ENCODE peak calls at places on chromosomes 3 and 15, in four cellular contexts. One of them, this sample, is unnamed.

GRCh38 chr3:14266361-14266760 is 87.7 kb downstream of the LSM3 start:
- DNase-seq in HuH-7: no peak
- DNase-seq in PC-3: no peak
- DNase-seq in activated T-cell treated with anti-CD3 and anti-CD28 coated beads for 1 hour: no peak
- DNase-seq in this sample: no peak

GRCh38 chr15:80942266-80942665 is 47.4 kb downstream of the MESD start:
- DNase-seq in HuH-7: no peak
- DNase-seq in PC-3: no peak
- DNase-seq in activated T-cell treated with anti-CD3 and anti-CD28 coated beads for 1 hour: no peak
- DNase-seq in this sample: no peak

GRCh38 chr15:56052389-56053045 is 59.1 kb upstream of the NEDD4 start:
- DNase-seq in HuH-7: no peak
- DNase-seq in PC-3: peak; percentile 67
- DNase-seq in activated T-cell treated with anti-CD3 and anti-CD28 coated beads for 1 hour: no peak
- DNase-seq in this sample: no peak

GRCh38 chr15:92907880-92908279 is 7.8 kb downstream of the CHD2 start:
- DNase-seq in HuH-7: no peak
- DNase-seq in PC-3: peak; percentile 65
- DNase-seq in activated T-cell treated with anti-CD3 and anti-CD28 coated beads for 1 hour: no peak
- DNase-seq in this sample: no peak

GRCh38 chr3:45817788-45818523 is 21.6 kb upstream of the SLC6A20 start:
- DNase-seq in HuH-7: no peak
- DNase-seq in PC-3: peak; percentile 97
- DNase-seq in activated T-cell treated with anti-CD3 and anti-CD28 coated beads for 1 hour: no peak
- DNase-seq in this sample: no peak

GRCh38 chr15:74203914-74204431 is 1.4 kb upstream of the STRA6 start:
- DNase-seq in HuH-7: no peak
- DNase-seq in PC-3: no peak
- DNase-seq in activated T-cell treated with anti-CD3 and anti-CD28 coated beads for 1 hour: no peak
- DNase-seq in this sample: no peak

GRCh38 chr3:143811602-143812001 is 36.7 kb downstream of the SLC9A9 start:
- DNase-seq in HuH-7: no peak
- DNase-seq in PC-3: no peak
- DNase-seq in activated T-cell treated with anti-CD3 and anti-CD28 coated beads for 1 hour: no peak
- DNase-seq in this sample: no peak

GRCh38 chr15:56194035-56194434 is 49.6 kb downstream of the RFX7 start:
- DNase-seq in HuH-7: no peak
- DNase-seq in PC-3: no peak
- DNase-seq in activated T-cell treated with anti-CD3 and anti-CD28 coated beads for 1 hour: no peak
- DNase-seq in this sample: no peak

GRCh38 chr3:16456784-16457415 is 56.6 kb downstream of the RFTN1 start:
- DNase-seq in HuH-7: no peak
- DNase-seq in PC-3: peak; percentile 87
- DNase-seq in activated T-cell treated with anti-CD3 and anti-CD28 coated beads for 1 hour: no peak
- DNase-seq in this sample: no peak

GRCh38 chr15:63677778-63678177 is 80.6 kb downstream of the FBXL22 start:
- DNase-seq in HuH-7: peak; percentile 36
- DNase-seq in PC-3: peak; percentile 90
- DNase-seq in activated T-cell treated with anti-CD3 and anti-CD28 coated beads for 1 hour: no peak
- DNase-seq in this sample: no peak

GRCh38 chr3:179175358-179175757 is 27.2 kb downstream of the PIK3CA start:
- DNase-seq in HuH-7: no peak
- DNase-seq in PC-3: no peak
- DNase-seq in activated T-cell treated with anti-CD3 and anti-CD28 coated beads for 1 hour: no peak
- DNase-seq in this sample: no peak

GRCh38 chr3:47315069-47315647 is 32.4 kb downstream of the KLHL18 start:
- DNase-seq in HuH-7: no peak
- DNase-seq in PC-3: no peak
- DNase-seq in activated T-cell treated with anti-CD3 and anti-CD28 coated beads for 1 hour: no peak
- DNase-seq in this sample: peak; percentile 56

GRCh38 chr15:83207622-83208356 is at the start of gene HDGFL3:
- DNase-seq in HuH-7: peak; percentile 36
- DNase-seq in PC-3: peak; percentile 59
- DNase-seq in activated T-cell treated with anti-CD3 and anti-CD28 coated beads for 1 hour: peak; percentile 6
- DNase-seq in this sample: peak; percentile 52

GRCh38 chr3:14248849-14249523 is 70.4 kb downstream of the LSM3 start:
- DNase-seq in HuH-7: no peak
- DNase-seq in PC-3: no peak
- DNase-seq in activated T-cell treated with anti-CD3 and anti-CD28 coated beads for 1 hour: no peak
- DNase-seq in this sample: no peak

GRCh38 chr15:74454764-74455500 is 6.0 kb downstream of the UBL7 start:
- DNase-seq in HuH-7: no peak
- DNase-seq in PC-3: no peak
- DNase-seq in activated T-cell treated with anti-CD3 and anti-CD28 coated beads for 1 hour: no peak
- DNase-seq in this sample: no peak

This sample was measured in CMK.